ENCODE peak calls at places on chromosomes 3 and 15, in seven cellular contexts. M, L, R, Z, I, E and X are unnamed samples.

GRCh38 chr15:90451215-90451850 is 63.3 kb downstream of the IQGAP1 start:
- DNase-seq in M (peak; percentile 47), L (no peak), R (peak; percentile 72), Z (no peak), I (no peak), E (no peak), X (no peak)

GRCh38 chr3:54228806-54229205 is 106.5 kb downstream of the CACNA2D3 start:
- DNase-seq in M (no peak), L (no peak), R (peak; percentile 19), Z (no peak), I (no peak), E (no peak), X (no peak)

GRCh38 chr3:20186600-20187004 is 596 bp upstream of the SGO1 start:
- DNase-seq in M (no peak), L (no peak), R (peak; percentile 21), Z (no peak), I (no peak), E (no peak), X (no peak)

GRCh38 chr15:31801152-31801551 is 229.2 kb upstream of the CHRNA7 start:
- DNase-seq in M (no peak), L (no peak), R (no peak), Z (no peak), I (no peak), E (no peak), X (no peak)

GRCh38 chr3:117547956-117548550 is 838.5 kb downstream of the TUSC7 start:
- DNase-seq in M (peak; percentile 66), L (no peak), R (no peak), Z (no peak), I (no peak), E (no peak), X (no peak)

GRCh38 chr15:67914028-67914427 is 74.2 kb upstream of the RNU6-1 start:
- DNase-seq in M (no peak), L (no peak), R (no peak), Z (no peak), I (no peak), E (no peak), X (no peak)

GRCh38 chr3:43707998-43708397 is 17.3 kb downstream of the ABHD5 start:
- DNase-seq in M (peak; percentile 96), L (no peak), R (no peak), Z (no peak), I (no peak), E (no peak), X (no peak)

GRCh38 chr3:24485511-24485910 is 9.1 kb downstream of the THRB start:
- DNase-seq in M (peak; percentile 20), L (no peak), R (no peak), Z (no peak), I (no peak), E (no peak), X (no peak)

GRCh38 chr3:36959821-36960220 is 15.0 kb upstream of the TRANK1 start:
- DNase-seq in M (peak; percentile 28), L (no peak), R (no peak), Z (no peak), I (no peak), E (no peak), X (no peak)